ENCODE peak calls at places on chromosome 11, in seven cellular contexts. One of them, this sample, is unnamed.
A peak's percentile ranks its signal among the peaks of the same experiment; 100 is the strongest.

GRCh38 chr11:1536065-1536843 is 35.8 kb downstream of the DUSP8 start:
- DNase-seq in HS-5: no peak
- DNase-seq in stimulated activated CD4-positive, alpha-beta T cell treated with anti-CD3 and anti-CD28 coated beads, Interleukin-15, amount 100 ng/mL, for 24 hours: no peak
- DNase-seq in A172: no peak
- DNase-seq in M059J: no peak
- DNase-seq in non-pigmented ciliary epithelial cell: no peak
- DNase-seq in neuronal stem cell: no peak
- DNase-seq in this sample: no peak

GRCh38 chr11:61589961-61590360 is 9.1 kb upstream of the SYT7 start:
- DNase-seq in neuronal stem cell: no peak
- DNase-seq in non-pigmented ciliary epithelial cell: no peak
- DNase-seq in M059J: no peak
- DNase-seq in stimulated activated CD4-positive, alpha-beta T cell treated with anti-CD3 and anti-CD28 coated beads, Interleukin-15, amount 100 ng/mL, for 24 hours: no peak
- DNase-seq in A172: no peak
- DNase-seq in HS-5: no peak
- DNase-seq in this sample: no peak

GRCh38 chr11:126834149-126834548 is 166.4 kb downstream of the KIRREL3 start:
- DNase-seq in stimulated activated CD4-positive, alpha-beta T cell treated with anti-CD3 and anti-CD28 coated beads, Interleukin-15, amount 100 ng/mL, for 24 hours: no peak
- DNase-seq in HS-5: peak; percentile 84
- DNase-seq in neuronal stem cell: no peak
- DNase-seq in non-pigmented ciliary epithelial cell: peak; percentile 51
- DNase-seq in A172: peak; percentile 78
- DNase-seq in M059J: peak; percentile 93
- DNase-seq in this sample: no peak

GRCh38 chr11:10493041-10493663 is 38.1 kb downstream of the AMPD3 start:
- DNase-seq in stimulated activated CD4-positive, alpha-beta T cell treated with anti-CD3 and anti-CD28 coated beads, Interleukin-15, amount 100 ng/mL, for 24 hours: no peak
- DNase-seq in M059J: no peak
- DNase-seq in neuronal stem cell: no peak
- DNase-seq in HS-5: no peak
- DNase-seq in A172: no peak
- DNase-seq in non-pigmented ciliary epithelial cell: no peak
- DNase-seq in this sample: no peak

GRCh38 chr11:10019906-10020682 is 273.9 kb downstream of the SBF2 start:
- DNase-seq in non-pigmented ciliary epithelial cell: no peak
- DNase-seq in neuronal stem cell: no peak
- DNase-seq in M059J: no peak
- DNase-seq in HS-5: no peak
- DNase-seq in stimulated activated CD4-positive, alpha-beta T cell treated with anti-CD3 and anti-CD28 coated beads, Interleukin-15, amount 100 ng/mL, for 24 hours: no peak
- DNase-seq in A172: no peak
- DNase-seq in this sample: no peak

GRCh38 chr11:118339281-118340045 is 3.0 kb downstream of the CD3D start:
- DNase-seq in M059J: no peak
- DNase-seq in A172: no peak
- DNase-seq in neuronal stem cell: no peak
- DNase-seq in HS-5: no peak
- DNase-seq in non-pigmented ciliary epithelial cell: no peak
- DNase-seq in stimulated activated CD4-positive, alpha-beta T cell treated with anti-CD3 and anti-CD28 coated beads, Interleukin-15, amount 100 ng/mL, for 24 hours: no peak
- DNase-seq in this sample: no peak

GRCh38 chr11:102836290-102836875 is 7.0 kb downstream of the MMP3 start:
- DNase-seq in A172: no peak
- DNase-seq in non-pigmented ciliary epithelial cell: peak; percentile 53
- DNase-seq in HS-5: no peak
- DNase-seq in neuronal stem cell: no peak
- DNase-seq in stimulated activated CD4-positive, alpha-beta T cell treated with anti-CD3 and anti-CD28 coated beads, Interleukin-15, amount 100 ng/mL, for 24 hours: no peak
- DNase-seq in M059J: peak; percentile 40
- DNase-seq in this sample: no peak

GRCh38 chr11:73114110-73114834 is 27.8 kb downstream of the FCHSD2 start:
- DNase-seq in non-pigmented ciliary epithelial cell: no peak
- DNase-seq in HS-5: no peak
- DNase-seq in M059J: no peak
- DNase-seq in neuronal stem cell: no peak
- DNase-seq in A172: no peak
- DNase-seq in stimulated activated CD4-positive, alpha-beta T cell treated with anti-CD3 and anti-CD28 coated beads, Interleukin-15, amount 100 ng/mL, for 24 hours: no peak
- DNase-seq in this sample: no peak

GRCh38 chr11:34449013-34449412 is 10.3 kb downstream of the CAT start:
- DNase-seq in A172: no peak
- DNase-seq in stimulated activated CD4-positive, alpha-beta T cell treated with anti-CD3 and anti-CD28 coated beads, Interleukin-15, amount 100 ng/mL, for 24 hours: peak; percentile 13
- DNase-seq in neuronal stem cell: no peak
- DNase-seq in M059J: peak; percentile 58
- DNase-seq in non-pigmented ciliary epithelial cell: no peak
- DNase-seq in HS-5: no peak
- DNase-seq in this sample: no peak

GRCh38 chr11:2137202-2138071 is 1.8 kb downstream of the IGF2 start:
- DNase-seq in non-pigmented ciliary epithelial cell: no peak
- DNase-seq in stimulated activated CD4-positive, alpha-beta T cell treated with anti-CD3 and anti-CD28 coated beads, Interleukin-15, amount 100 ng/mL, for 24 hours: no peak
- DNase-seq in A172: peak; percentile 84
- DNase-seq in neuronal stem cell: peak; percentile 80
- DNase-seq in M059J: peak; percentile 68
- DNase-seq in HS-5: no peak
- DNase-seq in this sample: no peak

GRCh38 chr11:100515087-100515486 is 172.0 kb upstream of the ARHGAP42 start:
- DNase-seq in A172: peak; percentile 50
- DNase-seq in HS-5: peak; percentile 24
- DNase-seq in non-pigmented ciliary epithelial cell: peak; percentile 38
- DNase-seq in M059J: peak; percentile 81
- DNase-seq in neuronal stem cell: no peak
- DNase-seq in stimulated activated CD4-positive, alpha-beta T cell treated with anti-CD3 and anti-CD28 coated beads, Interleukin-15, amount 100 ng/mL, for 24 hours: no peak
- DNase-seq in this sample: peak; percentile 43

GRCh38 chr11:40132881-40133280 is 1326.6 kb downstream of the LRRC4C start:
- DNase-seq in non-pigmented ciliary epithelial cell: no peak
- DNase-seq in A172: no peak
- DNase-seq in stimulated activated CD4-positive, alpha-beta T cell treated with anti-CD3 and anti-CD28 coated beads, Interleukin-15, amount 100 ng/mL, for 24 hours: no peak
- DNase-seq in neuronal stem cell: no peak
- DNase-seq in M059J: no peak
- DNase-seq in HS-5: no peak
- DNase-seq in this sample: no peak

GRCh38 chr11:120807414-120808150 is 216.3 kb upstream of the TBCEL start:
- DNase-seq in neuronal stem cell: peak; percentile 24
- DNase-seq in M059J: peak; percentile 96
- DNase-seq in non-pigmented ciliary epithelial cell: peak; percentile 86
- DNase-seq in stimulated activated CD4-positive, alpha-beta T cell treated with anti-CD3 and anti-CD28 coated beads, Interleukin-15, amount 100 ng/mL, for 24 hours: no peak
- DNase-seq in HS-5: peak; percentile 58
- DNase-seq in A172: peak; percentile 83
- DNase-seq in this sample: no peak

GRCh38 chr11:93143186-93143585 is 54.6 kb downstream of the SLC36A4 start:
- DNase-seq in M059J: peak; percentile 40
- DNase-seq in A172: no peak
- DNase-seq in neuronal stem cell: no peak
- DNase-seq in HS-5: no peak
- DNase-seq in non-pigmented ciliary epithelial cell: peak; percentile 43
- DNase-seq in stimulated activated CD4-positive, alpha-beta T cell treated with anti-CD3 and anti-CD28 coated beads, Interleukin-15, amount 100 ng/mL, for 24 hours: no peak
- DNase-seq in this sample: no peak

GRCh38 chr11:17352925-17353227 is 1.3 kb downstream of the NCR3LG1 start:
- DNase-seq in HS-5: no peak
- DNase-seq in stimulated activated CD4-positive, alpha-beta T cell treated with anti-CD3 and anti-CD28 coated beads, Interleukin-15, amount 100 ng/mL, for 24 hours: peak; percentile 58
- DNase-seq in M059J: peak; percentile 30
- DNase-seq in non-pigmented ciliary epithelial cell: no peak
- DNase-seq in neuronal stem cell: no peak
- DNase-seq in A172: peak; percentile 18
- DNase-seq in this sample: no peak

GRCh38 chr11:3106736-3107524 is 49.7 kb upstream of the CARS1 start:
- DNase-seq in M059J: no peak
- DNase-seq in non-pigmented ciliary epithelial cell: no peak
- DNase-seq in stimulated activated CD4-positive, alpha-beta T cell treated with anti-CD3 and anti-CD28 coated beads, Interleukin-15, amount 100 ng/mL, for 24 hours: no peak
- DNase-seq in neuronal stem cell: no peak
- DNase-seq in HS-5: no peak
- DNase-seq in A172: no peak
- DNase-seq in this sample: no peak

GRCh38 chr11:94473177-94473799 is 20.4 kb downstream of the MRE11 start:
- DNase-seq in A172: no peak
- DNase-seq in M059J: peak; percentile 18
- DNase-seq in stimulated activated CD4-positive, alpha-beta T cell treated with anti-CD3 and anti-CD28 coated beads, Interleukin-15, amount 100 ng/mL, for 24 hours: no peak
- DNase-seq in HS-5: no peak
- DNase-seq in non-pigmented ciliary epithelial cell: no peak
- DNase-seq in neuronal stem cell: no peak
- DNase-seq in this sample: peak; percentile 5

GRCh38 chr11:73999581-74000306 is 9.1 kb downstream of the UCP3 start:
- DNase-seq in non-pigmented ciliary epithelial cell: no peak
- DNase-seq in neuronal stem cell: no peak
- DNase-seq in A172: no peak
- DNase-seq in M059J: no peak
- DNase-seq in stimulated activated CD4-positive, alpha-beta T cell treated with anti-CD3 and anti-CD28 coated beads, Interleukin-15, amount 100 ng/mL, for 24 hours: no peak
- DNase-seq in HS-5: no peak
- DNase-seq in this sample: no peak

GRCh38 chr11:33699515-33700424 is 856 bp downstream of the C11orf91 start:
- DNase-seq in stimulated activated CD4-positive, alpha-beta T cell treated with anti-CD3 and anti-CD28 coated beads, Interleukin-15, amount 100 ng/mL, for 24 hours: no peak
- DNase-seq in A172: no peak
- DNase-seq in non-pigmented ciliary epithelial cell: no peak
- DNase-seq in M059J: no peak
- DNase-seq in HS-5: no peak
- DNase-seq in neuronal stem cell: no peak
- DNase-seq in this sample: no peak

GRCh38 chr11:32448232-32448631 is 12.9 kb upstream of the WT1 start:
- DNase-seq in stimulated activated CD4-positive, alpha-beta T cell treated with anti-CD3 and anti-CD28 coated beads, Interleukin-15, amount 100 ng/mL, for 24 hours: no peak
- DNase-seq in neuronal stem cell: no peak
- DNase-seq in HS-5: no peak
- DNase-seq in non-pigmented ciliary epithelial cell: no peak
- DNase-seq in M059J: peak; percentile 70
- DNase-seq in A172: peak; percentile 36
- DNase-seq in this sample: no peak

GRCh38 chr11:128719556-128719824 is 25.6 kb downstream of the FLI1 start:
- DNase-seq in M059J: no peak
- DNase-seq in A172: no peak
- DNase-seq in stimulated activated CD4-positive, alpha-beta T cell treated with anti-CD3 and anti-CD28 coated beads, Interleukin-15, amount 100 ng/mL, for 24 hours: no peak
- DNase-seq in HS-5: no peak
- DNase-seq in neuronal stem cell: no peak
- DNase-seq in non-pigmented ciliary epithelial cell: no peak
- DNase-seq in this sample: no peak

GRCh38 chr11:84019576-84020194 is 733.5 kb upstream of the CCDC90B start:
- DNase-seq in A172: peak; percentile 77
- DNase-seq in stimulated activated CD4-positive, alpha-beta T cell treated with anti-CD3 and anti-CD28 coated beads, Interleukin-15, amount 100 ng/mL, for 24 hours: no peak
- DNase-seq in HS-5: peak; percentile 52
- DNase-seq in M059J: peak; percentile 58
- DNase-seq in non-pigmented ciliary epithelial cell: peak; percentile 56
- DNase-seq in neuronal stem cell: no peak
- DNase-seq in this sample: no peak

GRCh38 chr11:69644071-69644961 is 3.4 kb downstream of the CCND1 start:
- DNase-seq in A172: peak; percentile 85
- DNase-seq in stimulated activated CD4-positive, alpha-beta T cell treated with anti-CD3 and anti-CD28 coated beads, Interleukin-15, amount 100 ng/mL, for 24 hours: no peak
- DNase-seq in neuronal stem cell: no peak
- DNase-seq in HS-5: no peak
- DNase-seq in M059J: peak; percentile 26
- DNase-seq in non-pigmented ciliary epithelial cell: peak; percentile 64
- DNase-seq in this sample: no peak

GRCh38 chr11:62141111-62142042 is 17.6 kb downstream of the INCENP start:
- DNase-seq in M059J: no peak
- DNase-seq in neuronal stem cell: no peak
- DNase-seq in HS-5: no peak
- DNase-seq in non-pigmented ciliary epithelial cell: no peak
- DNase-seq in stimulated activated CD4-positive, alpha-beta T cell treated with anti-CD3 and anti-CD28 coated beads, Interleukin-15, amount 100 ng/mL, for 24 hours: no peak
- DNase-seq in A172: no peak
- DNase-seq in this sample: no peak

GRCh38 chr11:68296344-68297051 is 15.9 kb upstream of the LRP5 start:
- DNase-seq in non-pigmented ciliary epithelial cell: no peak
- DNase-seq in A172: no peak
- DNase-seq in HS-5: no peak
- DNase-seq in stimulated activated CD4-positive, alpha-beta T cell treated with anti-CD3 and anti-CD28 coated beads, Interleukin-15, amount 100 ng/mL, for 24 hours: no peak
- DNase-seq in M059J: no peak
- DNase-seq in neuronal stem cell: no peak
- DNase-seq in this sample: no peak

GRCh38 chr11:19768197-19768596 is 55.6 kb downstream of the NAV2 start:
- DNase-seq in non-pigmented ciliary epithelial cell: no peak
- DNase-seq in A172: no peak
- DNase-seq in HS-5: no peak
- DNase-seq in neuronal stem cell: no peak
- DNase-seq in M059J: no peak
- DNase-seq in stimulated activated CD4-positive, alpha-beta T cell treated with anti-CD3 and anti-CD28 coated beads, Interleukin-15, amount 100 ng/mL, for 24 hours: no peak
- DNase-seq in this sample: no peak

GRCh38 chr11:125228425-125228824 is 63.9 kb downstream of the PKNOX2 start:
- DNase-seq in M059J: no peak
- DNase-seq in stimulated activated CD4-positive, alpha-beta T cell treated with anti-CD3 and anti-CD28 coated beads, Interleukin-15, amount 100 ng/mL, for 24 hours: no peak
- DNase-seq in non-pigmented ciliary epithelial cell: no peak
- DNase-seq in A172: no peak
- DNase-seq in HS-5: no peak
- DNase-seq in neuronal stem cell: no peak
- DNase-seq in this sample: no peak

GRCh38 chr11:92340839-92341238 is 116.2 kb downstream of the FAT3 start:
- DNase-seq in A172: peak; percentile 5
- DNase-seq in M059J: peak; percentile 35
- DNase-seq in stimulated activated CD4-positive, alpha-beta T cell treated with anti-CD3 and anti-CD28 coated beads, Interleukin-15, amount 100 ng/mL, for 24 hours: peak; percentile 2
- DNase-seq in neuronal stem cell: no peak
- DNase-seq in non-pigmented ciliary epithelial cell: no peak
- DNase-seq in HS-5: no peak
- DNase-seq in this sample: peak; percentile 58

GRCh38 chr11:116557261-116557660 is 215.5 kb downstream of the BUD13 start:
- DNase-seq in A172: no peak
- DNase-seq in neuronal stem cell: no peak
- DNase-seq in stimulated activated CD4-positive, alpha-beta T cell treated with anti-CD3 and anti-CD28 coated beads, Interleukin-15, amount 100 ng/mL, for 24 hours: no peak
- DNase-seq in M059J: peak; percentile 49
- DNase-seq in non-pigmented ciliary epithelial cell: no peak
- DNase-seq in HS-5: peak; percentile 6
- DNase-seq in this sample: no peak

GRCh38 chr11:78662811-78663210 is 88.1 kb upstream of the NARS2 start:
- DNase-seq in non-pigmented ciliary epithelial cell: no peak
- DNase-seq in neuronal stem cell: no peak
- DNase-seq in M059J: no peak
- DNase-seq in A172: no peak
- DNase-seq in stimulated activated CD4-positive, alpha-beta T cell treated with anti-CD3 and anti-CD28 coated beads, Interleukin-15, amount 100 ng/mL, for 24 hours: no peak
- DNase-seq in HS-5: no peak
- DNase-seq in this sample: no peak

GRCh38 chr11:97729546-97730272 is 1291.0 kb upstream of the CNTN5 start:
- DNase-seq in M059J: no peak
- DNase-seq in non-pigmented ciliary epithelial cell: no peak
- DNase-seq in stimulated activated CD4-positive, alpha-beta T cell treated with anti-CD3 and anti-CD28 coated beads, Interleukin-15, amount 100 ng/mL, for 24 hours: no peak
- DNase-seq in neuronal stem cell: no peak
- DNase-seq in HS-5: no peak
- DNase-seq in A172: no peak
- DNase-seq in this sample: no peak

This sample was measured in iPS DF 6.9.